ENCODE peak calls at places on chromosome 3, in eight cellular contexts. U, D, I, H, F, W, B and T are unnamed samples.

GRCh38 chr3:65268411-65268810 is 580.6 kb upstream of the ADAMTS9 start:
- DNase-seq in H (no peak), I (no peak), D (no peak), B (no peak), U (no peak), W (no peak), F (no peak), T (no peak)

GRCh38 chr3:135056084-135056730 is 261.1 kb downstream of the EPHB1 start:
- DNase-seq in H (no peak), D (no peak), U (no peak), B (no peak), F (no peak), W (no peak), I (no peak), T (no peak)

GRCh38 chr3:11015369-11015768 is 22.8 kb downstream of the SLC6A1 start:
- DNase-seq in F (no peak), D (no peak), B (no peak), W (no peak), I (no peak), H (no peak), U (no peak), T (no peak)

GRCh38 chr3:173025941-173026340 is 115.1 kb downstream of the SPATA16 start:
- DNase-seq in H (no peak), D (no peak), W (peak), I (no peak), B (no peak), F (no peak), U (no peak), T (no peak)

GRCh38 chr3:96182756-96183155 is 631.6 kb upstream of the EPHA6 start:
- DNase-seq in I (no peak), U (no peak), D (peak), H (no peak), B (no peak), W (no peak), F (no peak), T (no peak)

GRCh38 chr3:48573973-48574585 is 10.5 kb upstream of the UCN2 start:
- DNase-seq in U (no peak), B (no peak), D (no peak), H (no peak), I (no peak), F (no peak), W (no peak), T (no peak)

GRCh38 chr3:155308831-155309230 is 15.3 kb upstream of the STRIT1 start:
- DNase-seq in H (no peak), W (no peak), F (no peak), B (no peak), I (no peak), U (no peak), D (peak), T (no peak)

GRCh38 chr3:192080336-192080735 is 619.4 kb downstream of the PYDC2 start:
- DNase-seq in W (peak), H (no peak), F (no peak), D (no peak), I (no peak), B (no peak), U (no peak), T (no peak)

GRCh38 chr3:30512596-30512995 is 93.8 kb upstream of the TGFBR2 start:
- DNase-seq in D (no peak), W (no peak), I (no peak), B (no peak), H (no peak), F (no peak), U (no peak), T (no peak)

GRCh38 chr3:157182879-157183278 is 22.9 kb upstream of the CCNL1 start:
- DNase-seq in F (no peak), B (no peak), I (no peak), H (no peak), W (no peak), U (no peak), D (no peak), T (no peak)

GRCh38 chr3:2929574-2929973 is 180.6 kb downstream of the IL5RA start:
- DNase-seq in D (no peak), H (no peak), W (no peak), I (no peak), U (no peak), F (no peak), B (no peak), T (no peak)

GRCh38 chr3:187852842-187853727 is 107.8 kb upstream of the BCL6 start:
- DNase-seq in D (peak), B (no peak), F (no peak), W (no peak), U (no peak), I (no peak), H (no peak), T (no peak)

GRCh38 chr3:25894101-25894500 is 104.2 kb downstream of the OXSM start:
- DNase-seq in U (no peak), I (no peak), B (no peak), D (no peak), F (no peak), W (no peak), H (no peak), T (no peak)

GRCh38 chr3:101897013-101897412 is 47.7 kb downstream of the NFKBIZ start:
- DNase-seq in B (no peak), I (no peak), H (no peak), U (no peak), W (no peak), D (no peak), F (no peak), T (no peak)

GRCh38 chr3:125115640-125116039 is 59.8 kb upstream of the HEG1 start:
- DNase-seq in H (no peak), B (no peak), U (no peak), W (no peak), F (no peak), I (no peak), D (peak), T (no peak)

GRCh38 chr3:78116874-78117273 is 1077.0 kb downstream of the ROBO2 start:
- DNase-seq in I (no peak), B (no peak), U (no peak), F (no peak), D (peak), H (no peak), W (no peak), T (no peak)

GRCh38 chr3:20064796-20065564 is 24.7 kb downstream of the KAT2B start:
- DNase-seq in D (no peak), U (no peak), W (peak), F (no peak), H (no peak), B (no peak), I (no peak), T (no peak)

GRCh38 chr3:45198264-45199260 is 27.5 kb downstream of the TMEM158 start:
- DNase-seq in U (no peak), W (peak), F (no peak), B (no peak), D (no peak), I (no peak), H (no peak), T (no peak)

GRCh38 chr3:147925272-147925671 is 516.1 kb downstream of the ZIC1 start:
- DNase-seq in W (no peak), D (no peak), B (no peak), U (no peak), I (no peak), F (no peak), H (no peak), T (no peak)

GRCh38 chr3:88385090-88385489 is 235.3 kb downstream of the C3orf38 start:
- DNase-seq in H (no peak), B (no peak), U (no peak), W (no peak), D (no peak), I (no peak), F (no peak), T (no peak)

GRCh38 chr3:93988283-93988682 is 8.3 kb downstream of the ARL13B start:
- DNase-seq in U (no peak), F (no peak), H (no peak), I (no peak), B (no peak), D (peak), W (no peak), T (no peak)

GRCh38 chr3:128385080-128385832 is 81.4 kb downstream of the DNAJB8 start:
- DNase-seq in U (no peak), F (no peak), W (peak), I (no peak), D (peak), B (no peak), H (no peak), T (no peak)

GRCh38 chr3:173730391-173730790 is 332.8 kb downstream of the NLGN1 start:
- DNase-seq in U (no peak), I (no peak), F (no peak), D (no peak), W (no peak), H (no peak), B (no peak), T (no peak)

GRCh38 chr3:134621824-134622223 is 29.0 kb downstream of the KY start:
- DNase-seq in D (peak), H (no peak), I (no peak), B (no peak), F (no peak), W (no peak), U (no peak), T (no peak)

GRCh38 chr3:187946031-187946691 is 200.9 kb upstream of the BCL6 start:
- DNase-seq in W (peak), D (no peak), B (no peak), H (no peak), I (no peak), U (no peak), F (no peak), T (no peak)

GRCh38 chr3:154976072-154976983 is 103.8 kb upstream of the MME start:
- DNase-seq in F (no peak), H (no peak), I (no peak), W (peak), B (no peak), U (no peak), D (no peak), T (no peak)

GRCh38 chr3:160473233-160473632 is 23.6 kb upstream of the TRIM59 start:
- DNase-seq in D (peak), B (no peak), I (no peak), U (no peak), H (no peak), W (no peak), F (no peak), T (no peak)

GRCh38 chr3:194740859-194741486 is 55.3 kb downstream of the FAM43A start:
- DNase-seq in D (peak), B (no peak), I (no peak), W (peak), U (no peak), H (no peak), F (no peak), T (no peak)

GRCh38 chr3:127170794-127171193 is 22.1 kb upstream of the PRR23E start:
- DNase-seq in F (no peak), D (peak), I (no peak), W (no peak), U (no peak), B (no peak), H (no peak), T (no peak)

GRCh38 chr3:136022518-136023263 is 57.2 kb downstream of the PPP2R3A start:
- DNase-seq in I (no peak), F (no peak), H (no peak), U (no peak), D (no peak), W (peak), B (no peak), T (no peak)

GRCh38 chr3:143674100-143674968 is 173.9 kb downstream of the SLC9A9 start:
- DNase-seq in H (peak), F (peak), B (peak), I (peak), D (peak), W (peak), U (peak), T (peak)